ENCODE peak calls at places on chromosomes 6 and 20, in five cellular contexts. Y, U, E, O and T are unnamed samples.

GRCh38 chr6:90179190-90180169 is 117.2 kb downstream of the BACH2 start:
- DNase-seq in Y (no peak), U (no peak), E (no peak), O (no peak), T (no peak)

GRCh38 chr6:56242343-56242742 is 5.0 kb downstream of the COL21A1 start:
- DNase-seq in Y (no peak), U (no peak), E (no peak), O (no peak), T (no peak)

GRCh38 chr6:79391511-79391910 is 145.7 kb downstream of the LCA5 start:
- DNase-seq in Y (no peak), U (no peak), E (no peak), O (no peak), T (no peak)

GRCh38 chr6:169215201-169215661 is 38.4 kb downstream of the THBS2 start:
- DNase-seq in Y (no peak), U (no peak), E (no peak), O (no peak), T (no peak)

GRCh38 chr6:130827247-130828149 is at the start of gene SMLR1:
- DNase-seq in Y (no peak), U (no peak), E (no peak), O (no peak), T (no peak)

GRCh38 chr6:11711644-11711993 is 67.0 kb downstream of the ADTRP start:
- DNase-seq in Y (no peak), U (no peak), E (no peak), O (no peak), T (no peak)

GRCh38 chr6:95685817-95686216 is 108.5 kb downstream of the MANEA start:
- DNase-seq in Y (no peak), U (no peak), E (no peak), O (no peak), T (no peak)

GRCh38 chr6:36642913-36643817 is 35.3 kb upstream of the CDKN1A start:
- DNase-seq in Y (no peak), U (no peak), E (no peak), O (peak; percentile 76), T (no peak)

GRCh38 chr6:138682722-138683521 is 90.6 kb upstream of the CCDC28A start:
- DNase-seq in Y (no peak), U (no peak), E (no peak), O (peak; percentile 77), T (no peak)

GRCh38 chr6:7155871-7156579 is 48.3 kb downstream of the RREB1 start:
- DNase-seq in Y (no peak), U (no peak), E (no peak), O (no peak), T (no peak)

GRCh38 chr20:22757424-22758189 is 173.2 kb upstream of the FOXA2 start:
- DNase-seq in Y (no peak), U (no peak), E (no peak), O (no peak), T (no peak)

GRCh38 chr6:34315780-34316179 is 67.0 kb upstream of the SMIM29 start:
- DNase-seq in Y (no peak), U (no peak), E (peak; percentile 65), O (no peak), T (no peak)

GRCh38 chr6:143591441-143591840 is 79.9 kb upstream of the FUCA2 start:
- DNase-seq in Y (no peak), U (no peak), E (no peak), O (no peak), T (no peak)

GRCh38 chr20:46555370-46555956 is 5.0 kb upstream of the OCSTAMP start:
- DNase-seq in Y (no peak), U (no peak), E (no peak), O (no peak), T (no peak)

GRCh38 chr6:107793193-107793592 is 30.9 kb downstream of the SCML4 start:
- DNase-seq in Y (no peak), U (no peak), E (no peak), O (no peak), T (no peak)

GRCh38 chr20:31652917-31653385 is 15.2 kb downstream of the COX4I2 start:
- DNase-seq in Y (no peak), U (no peak), E (no peak), O (peak; percentile 48), T (no peak)

GRCh38 chr6:18752278-18753057 is 365.3 kb downstream of the RNF144B start:
- DNase-seq in Y (no peak), U (no peak), E (no peak), O (no peak), T (no peak)

GRCh38 chr6:163723759-163724158 is 309.2 kb downstream of the QKI start:
- DNase-seq in Y (no peak), U (no peak), E (no peak), O (no peak), T (no peak)

GRCh38 chr6:10617008-10617696 is 77.3 kb downstream of the C6orf52 start:
- DNase-seq in Y (no peak), U (no peak), E (no peak), O (no peak), T (no peak)

GRCh38 chr6:16914184-16914583 is 152.9 kb upstream of the ATXN1 start:
- DNase-seq in Y (no peak), U (no peak), E (no peak), O (no peak), T (no peak)

GRCh38 chr20:23156170-23156841 is 70.2 kb upstream of the CD93 start:
- DNase-seq in Y (no peak), U (no peak), E (peak; percentile 48), O (peak; percentile 71), T (no peak)

GRCh38 chr6:156437084-156437879 is 339.9 kb upstream of the ARID1B start:
- DNase-seq in Y (no peak), U (no peak), E (no peak), O (no peak), T (no peak)

GRCh38 chr20:54257090-54257816 is 49.4 kb downstream of the PFDN4 start:
- DNase-seq in Y (peak; percentile 87), U (no peak), E (no peak), O (peak; percentile 7), T (no peak)

GRCh38 chr6:170290306-170291128 is at the start of gene DLL1:
- DNase-seq in Y (no peak), U (peak; percentile 66), E (no peak), O (peak; percentile 64), T (no peak)

GRCh38 chr6:151440930-151441329 is 11.0 kb downstream of the RMND1 start:
- DNase-seq in Y (no peak), U (no peak), E (no peak), O (no peak), T (no peak)

GRCh38 chr6:117829594-117830319 is 77.3 kb upstream of the SLC35F1 start:
- DNase-seq in Y (peak; percentile 6), U (peak; percentile 80), E (no peak), O (peak; percentile 4), T (no peak)

GRCh38 chr6:160013987-160014868 is 45.3 kb downstream of the IGF2R start:
- DNase-seq in Y (no peak), U (no peak), E (no peak), O (no peak), T (no peak)